ENCODE peak calls at places on chromosome 22, in five cellular contexts. L is amygdala; E is AG08396; K is activated CD8-positive, alpha-beta memory T cell treated with anti-CD3 and anti-CD28 coated beads, Interleukin-2, amount 50 U/mL, for 4 hours; P is GM12892. Y is an unnamed sample.

GRCh38 chr22:20741634-20742581 is 32.0 kb upstream of the SERPIND1 start:
- DNase-seq in K (peak), L (no peak), E (peak), P (no peak), Y (peak)

GRCh38 chr22:38310518-38311330 is 6.5 kb downstream of the CSNK1E start:
- DNase-seq in K (no peak), E (no peak), L (no peak), P (no peak), Y (peak)

GRCh38 chr22:20319745-20320658 is at the start of gene DGCR6L:
- DNase-seq in L (peak), K (peak), P (peak), E (peak), Y (peak)

GRCh38 chr22:31625661-31626426 is 36.2 kb downstream of the PISD start:
- DNase-seq in K (no peak), L (no peak), E (no peak), P (no peak), Y (no peak)

GRCh38 chr22:40416267-40416570 is 45.8 kb downstream of the SGSM3 start:
- DNase-seq in L (no peak), P (no peak), E (no peak), K (no peak), Y (no peak)

GRCh38 chr22:37626144-37626543 is 13.3 kb upstream of the SH3BP1 start:
- DNase-seq in L (no peak), E (no peak), K (no peak), P (no peak), Y (no peak)

GRCh38 chr22:20524004-20524481 is 16.6 kb downstream of the MED15 start:
- DNase-seq in K (no peak), E (no peak), P (no peak), L (no peak), Y (peak)

GRCh38 chr22:23237201-23237798 is 57.0 kb downstream of the BCR start:
- DNase-seq in P (no peak), L (no peak), E (no peak), K (no peak), Y (no peak)

GRCh38 chr22:37205046-37205445 is 7.2 kb downstream of the SSTR3 start:
- DNase-seq in P (no peak), L (no peak), K (no peak), E (no peak), Y (no peak)

GRCh38 chr22:37716708-37717107 is 19.9 kb downstream of the TRIOBP start:
- DNase-seq in L (no peak), E (no peak), K (no peak), P (no peak), Y (no peak)

GRCh38 chr22:37412445-37413250 is 14.6 kb downstream of the ELFN2 start:
- DNase-seq in P (no peak), K (no peak), E (no peak), L (no peak), Y (no peak)

GRCh38 chr22:19876314-19876940 is 21.8 kb upstream of the GNB1L start:
- DNase-seq in L (no peak), P (no peak), E (no peak), K (peak), Y (no peak)

GRCh38 chr22:38638216-38638615 is 18.0 kb downstream of the FAM227A start:
- DNase-seq in K (no peak), L (no peak), E (no peak), P (no peak), Y (no peak)

Y was measured in activated CD4-positive, alpha-beta memory T cell treated with anti-CD3 and anti-CD28 coated beads for 36 hours.